ENCODE peak calls at places on chromosomes 5 and 9, in ten cellular contexts. C is GM12878, O is stomach, H is spleen, K is prostate gland, Z is HCT116, E is SK-N-SH, G is GM23338, A is HepG2, F is sigmoid colon. T is an unnamed sample. For H3K4me1, the result is how much of the 10 kb centered on the place peaks cover.

GRCh38 chr5:139725073-139725830 is 70.4 kb upstream of the PSD2 start:
- DNase-seq in H (peak), G (no peak), E (peak), C (no peak), F (peak), Z (no peak), O (peak), A (peak), K (no peak), T (no peak)

GRCh38 chr5:206406-206805 is 11.5 kb downstream of the CCDC127 start:
- DNase-seq in E (no peak), F (no peak), Z (no peak), A (no peak), H (no peak), O (no peak), G (no peak), K (no peak), C (no peak), T (no peak)

GRCh38 chr9:82443312-82443711 is 454.7 kb downstream of the SPATA31D1 start:
- DNase-seq in H (no peak), C (no peak), K (no peak), E (no peak), G (no peak), F (no peak), A (no peak), Z (no peak), O (no peak), T (no peak)

GRCh38 chr9:72807765-72808445 is 144.9 kb downstream of the ALDH1A1 start:
- DNase-seq in F (no peak), H (no peak), E (peak), C (no peak), Z (peak), G (peak), A (peak), O (no peak), K (no peak), T (no peak)

GRCh38 chr9:86944974-86945867 is 2.1 kb downstream of the GAS1 start:
- DNase-seq in C (no peak), E (peak), G (peak), O (no peak), K (no peak), H (peak), Z (no peak), F (peak), A (no peak), T (no peak)

GRCh38 chr5:176819476-176819875 is 9.1 kb downstream of the UNC5A start:
- DNase-seq in F (no peak), E (no peak), O (no peak), K (no peak), C (no peak), A (no peak), G (peak), Z (no peak), H (no peak), T (no peak)

GRCh38 chr9:87518702-87519335 is 21.2 kb downstream of the DAPK1 start:
- DNase-seq in O (peak), E (no peak), C (no peak), A (no peak), H (no peak), F (peak), G (no peak), Z (no peak), K (peak), T (peak)

GRCh38 chr9:127716412-127716811 is 533 bp downstream of the TTC16 start:
- DNase-seq in C (no peak), O (no peak), K (no peak), E (no peak), A (peak), F (no peak), Z (no peak), H (no peak), G (no peak), T (no peak)

GRCh38 chr5:74281191-74281590 is 359.3 kb downstream of the ENC1 start:
- DNase-seq in G (no peak), O (no peak), Z (no peak), A (no peak), H (no peak), C (no peak), K (no peak), F (no peak), E (no peak), T (no peak)

GRCh38 chr9:19136129-19136528 is 8.8 kb upstream of the PLIN2 start:
- DNase-seq in A (no peak), K (no peak), Z (no peak), C (no peak), H (no peak), E (no peak), G (peak), F (no peak), O (no peak), T (no peak)

GRCh38 chr5:150058480-150059126 is 27.8 kb downstream of the CSF1R start:
- DNase-seq in H (no peak), E (peak), A (no peak), O (no peak), F (peak), C (no peak), G (no peak), K (no peak), Z (no peak), T (no peak)

GRCh38 chr5:72681781-72682180 is 134.7 kb upstream of the TNPO1 start:
- DNase-seq in H (no peak), C (no peak), Z (no peak), E (no peak), F (no peak), K (no peak), O (no peak), G (no peak), A (no peak), T (no peak)

GRCh38 chr5:105922574-105922973 is 1748.2 kb downstream of the EFNA5 start:
- DNase-seq in F (no peak), C (no peak), K (no peak), H (no peak), G (no peak), Z (no peak), A (no peak), E (no peak), O (no peak), T (no peak)

GRCh38 chr5:105917189-105917588 is 1753.5 kb downstream of the EFNA5 start:
- DNase-seq in A (no peak), F (no peak), K (no peak), E (no peak), G (no peak), H (no peak), O (no peak), Z (no peak), C (no peak), T (no peak)
- TF ChIP-seq POLR2AphosphoS5 in A (no peak), F (no peak), K (no peak), E (no peak), G (no peak), H (no peak), O (no peak), Z (no peak), C (no peak), T (no peak)

GRCh38 chr9:133976888-133977287 is 15.2 kb downstream of the VAV2 start:
- DNase-seq in C (no peak), O (no peak), G (no peak), Z (no peak), K (no peak), F (no peak), H (peak), E (peak), A (no peak), T (no peak)

GRCh38 chr9:133979921-133980863 is 11.9 kb downstream of the VAV2 start:
- DNase-seq in G (no peak), H (peak), F (peak), A (no peak), O (no peak), E (peak), K (no peak), Z (no peak), C (no peak), T (no peak)

GRCh38 chr9:133979124-133979920 is 12.8 kb downstream of the VAV2 start:
- DNase-seq in K (no peak), O (no peak), H (peak), E (peak), F (peak), Z (no peak), C (no peak), G (peak), A (peak), T (no peak)

GRCh38 chr9:133977421-133978201 is 14.5 kb downstream of the VAV2 start:
- DNase-seq in E (no peak), Z (no peak), G (no peak), K (no peak), A (no peak), O (no peak), F (peak), H (peak), C (no peak), T (no peak)

DNA sequence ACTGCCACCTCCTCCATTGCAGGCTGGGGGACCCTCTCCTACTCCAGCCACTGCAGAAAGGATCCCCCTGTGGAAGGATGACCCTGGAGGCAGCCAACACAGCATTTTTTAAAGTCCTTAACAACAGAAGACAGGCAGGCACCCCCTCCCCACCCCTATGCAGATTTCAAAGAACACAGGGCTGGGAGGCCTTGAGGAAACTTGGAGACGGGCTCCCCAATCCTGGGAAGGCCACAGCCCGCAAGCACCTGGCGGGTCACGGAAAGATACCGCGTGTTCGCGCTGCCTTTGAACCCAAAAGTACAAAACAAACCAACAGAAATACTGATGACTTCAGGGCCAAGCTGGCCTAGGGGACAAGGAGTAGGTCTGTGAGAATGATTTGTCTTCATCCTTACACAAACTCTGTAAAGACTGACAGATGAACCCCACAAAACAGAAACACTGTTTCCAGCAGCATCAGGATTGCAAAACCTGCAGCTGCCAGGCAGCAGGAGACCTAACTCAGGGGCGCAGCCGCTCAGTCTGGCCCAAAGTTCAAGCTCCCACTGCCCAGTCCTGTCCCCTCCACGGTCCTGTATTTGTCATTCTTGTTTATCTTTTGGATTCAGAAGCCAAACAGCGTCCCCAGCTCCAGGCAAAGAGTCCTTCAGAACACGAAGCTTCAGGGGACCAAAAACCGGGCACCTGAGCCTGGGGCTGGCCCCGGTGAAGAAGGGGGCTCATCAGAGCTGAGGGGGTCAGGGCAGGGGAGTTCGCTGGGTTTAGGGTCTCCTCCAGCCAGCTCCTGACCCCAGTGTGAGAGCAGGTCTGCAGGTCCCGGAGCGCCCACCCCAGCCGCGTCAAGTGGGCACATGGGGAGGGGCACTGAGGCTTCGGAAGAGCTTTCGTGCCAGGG is 13.6 kb downstream of the VAV2 start:
- DNase-seq in F (peak), A (peak), K (no peak), G (no peak), O (no peak), E (peak), H (peak), C (no peak), Z (no peak), T (no peak)
- H3K4me1 ChIP-seq in F (under half), A (half or more), K (under half), G (under half), O (half or more), E (under half), H (under half), C (under half), Z (under half), T (under half)

DNA sequence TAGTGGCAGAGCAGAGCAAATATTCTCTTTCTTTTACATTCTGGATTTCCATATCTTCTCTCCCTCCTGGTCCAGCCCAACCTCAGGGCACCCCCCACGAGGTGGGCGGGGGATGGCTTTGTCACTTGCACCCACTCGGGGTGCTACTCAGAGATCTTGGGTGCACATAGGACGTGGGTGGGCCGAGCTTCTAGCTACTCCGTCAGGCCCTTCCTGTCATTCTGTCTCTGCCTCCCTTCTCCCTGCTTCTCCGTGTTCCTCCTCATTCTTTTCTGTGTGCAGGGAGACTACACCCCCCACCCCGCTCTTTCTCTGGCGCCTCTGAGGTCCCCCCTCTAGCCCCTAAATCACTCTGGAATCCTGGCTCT is 19.5 kb downstream of the PCDHGC5 start:
- DNase-seq in A (no peak), H (no peak), G (no peak), E (no peak), O (no peak), K (no peak), Z (no peak), C (no peak), F (no peak), T (no peak)
- TF ChIP-seq POLR2AphosphoS5 in A (no peak), H (no peak), G (no peak), E (no peak), O (no peak), K (no peak), Z (no peak), C (no peak), F (no peak), T (no peak)

DNA sequence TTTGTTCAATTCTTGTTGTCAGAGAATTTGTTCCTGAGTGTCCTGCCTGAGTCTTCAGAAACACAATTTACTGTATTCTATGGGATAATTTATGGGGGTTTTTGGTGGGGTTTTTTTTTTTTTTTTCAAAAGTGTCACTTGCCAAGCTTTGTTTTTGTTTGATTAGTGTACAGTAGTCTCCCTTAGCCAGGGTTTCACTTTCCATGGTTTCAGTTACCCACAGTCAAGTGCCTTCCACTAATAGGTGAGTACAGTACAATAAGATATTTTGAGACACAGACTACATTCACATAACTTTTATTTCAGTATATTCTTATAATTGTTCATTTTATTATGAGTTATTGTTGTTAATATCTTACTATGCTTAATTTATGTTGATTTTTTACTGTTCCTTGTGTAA is 25.0 kb upstream of the AUH start:
- DNase-seq in E (no peak), O (no peak), H (no peak), C (no peak), G (no peak), A (no peak), Z (no peak), K (no peak), F (no peak), T (no peak)
- H3K4me1 ChIP-seq in E (under half), O (under half), H (under half), C (under half), G (under half), A (under half), Z (under half), K (under half), F (under half), T (under half)

GRCh38 chr5:33049845-33050244 is 338.7 kb downstream of the NPR3 start:
- DNase-seq in K (no peak), A (peak), C (no peak), F (no peak), O (no peak), E (peak), Z (peak), G (no peak), H (no peak), T (no peak)
- TF ChIP-seq POLR2AphosphoS5 in K (no peak), A (no peak), C (no peak), F (no peak), O (no peak), E (peak), Z (no peak), G (no peak), H (no peak), T (no peak)

GRCh38 chr5:122327110-122327509 is 15.1 kb downstream of the SNCAIP start:
- DNase-seq in G (no peak), A (no peak), C (no peak), K (no peak), Z (no peak), F (no peak), H (no peak), O (no peak), E (no peak), T (no peak)

GRCh38 chr5:122323738-122324137 is 11.7 kb downstream of the SNCAIP start:
- DNase-seq in H (no peak), E (no peak), F (no peak), K (no peak), G (no peak), A (no peak), O (no peak), Z (no peak), C (no peak), T (no peak)

GRCh38 chr5:122319897-122320296 is 7.9 kb downstream of the SNCAIP start:
- DNase-seq in K (no peak), F (no peak), C (no peak), H (no peak), Z (no peak), E (no peak), G (no peak), A (no peak), O (no peak), T (no peak)

DNA sequence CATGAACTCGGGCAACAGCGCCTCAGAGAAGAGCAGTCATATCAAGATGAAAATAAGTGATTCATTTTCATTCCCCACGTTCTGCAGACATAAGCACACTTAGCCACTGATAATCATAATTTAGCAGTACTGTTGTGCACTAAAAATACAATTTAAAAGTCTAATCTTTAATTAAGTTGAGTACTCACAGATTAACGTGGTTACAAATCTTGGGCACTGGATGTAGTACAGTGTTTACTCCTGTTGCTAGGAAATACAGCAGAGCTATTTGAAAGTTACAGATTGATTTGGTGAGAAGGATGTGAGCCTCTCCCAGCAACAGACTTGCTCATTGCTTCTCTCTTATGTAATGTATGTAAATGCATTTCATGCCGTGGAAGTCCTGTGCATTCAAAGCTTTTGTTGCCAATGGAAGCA is 11.1 kb downstream of the SNCAIP start:
- DNase-seq in K (no peak), E (peak), G (peak), F (no peak), C (no peak), H (no peak), A (no peak), Z (no peak), O (no peak), T (no peak)
- H3K4me1 ChIP-seq in K (under half), E (under half), G (under half), F (under half), C (under half), H (under half), A (under half), Z (under half), O (under half), T (under half)